ENCODE peak calls at places on chromosomes 1 and 21, in five cellular contexts. A, G, N, L and C are unnamed samples.

GRCh38 chr1:167239257-167239656 is 18.6 kb downstream of the POU2F1 start:
- DNase-seq in A (no peak), N (no peak), L (no peak), G (no peak), C (no peak)

GRCh38 chr1:20604678-20605077 is 15.8 kb downstream of the CDA start:
- DNase-seq in N (no peak), L (no peak), G (no peak), A (no peak), C (peak)

GRCh38 chr1:24984800-24985552 is 54.9 kb upstream of the RUNX3 start:
- DNase-seq in G (no peak), L (no peak), A (no peak), N (no peak), C (no peak)

GRCh38 chr1:24894002-24894401 is 36.1 kb downstream of the RUNX3 start:
- DNase-seq in A (no peak), N (no peak), G (no peak), L (no peak), C (no peak)

GRCh38 chr21:36676039-36676950 is 22.6 kb upstream of the SIM2 start:
- DNase-seq in A (no peak), G (no peak), N (no peak), L (no peak), C (no peak)

GRCh38 chr1:6794164-6794563 is 8.9 kb downstream of the CAMTA1 start:
- DNase-seq in L (no peak), A (no peak), G (no peak), N (no peak), C (no peak)

GRCh38 chr1:26300586-26301275 is 5.7 kb downstream of the UBXN11 start:
- DNase-seq in N (no peak), G (no peak), A (no peak), L (no peak), C (no peak)

GRCh38 chr1:156489166-156489934 is 11.2 kb downstream of the MEF2D start:
- DNase-seq in A (peak), G (no peak), L (peak), N (no peak), C (no peak)

GRCh38 chr1:76390451-76390850 is 315.9 kb downstream of the ST6GALNAC3 start:
- DNase-seq in N (no peak), A (no peak), G (no peak), L (no peak), C (no peak)

GRCh38 chr21:25881524-25882376 is 147.0 kb downstream of the GABPA start:
- DNase-seq in N (no peak), A (peak), L (peak), G (peak), C (peak)

GRCh38 chr1:205917466-205918248 is 25.6 kb downstream of the SLC26A9 start:
- DNase-seq in N (no peak), A (no peak), L (no peak), G (no peak), C (no peak)

GRCh38 chr1:113935970-113936369 is 6.8 kb downstream of the HIPK1 start:
- DNase-seq in L (no peak), G (no peak), N (no peak), A (no peak), C (no peak)

GRCh38 chr1:9388628-9389184 is 96.0 kb downstream of the SPSB1 start:
- DNase-seq in A (peak), L (no peak), G (no peak), N (no peak), C (no peak)